ENCODE peak calls at places on chromosomes 11 and 22, in eight cellular contexts. C, V, G, J, P, Y, A and O are unnamed samples. For H3K9me3 and H3K36me3, the result is how much of the 10 kb centered on the place peaks cover.

GRCh38 chr11:2156416-2157182 is 4.4 kb downstream of the INS start:
- DNase-seq in P (peak), Y (peak), V (peak), A (peak), G (peak), J (peak), C (peak), O (no peak)

GRCh38 chr11:112877561-112877960 is 83.7 kb upstream of the NCAM1 start:
- DNase-seq in C (no peak), V (no peak), Y (no peak), J (no peak), G (no peak), P (no peak), A (no peak), O (no peak)

GRCh38 chr11:65606876-65607613 is 7.0 kb downstream of the MAP3K11 start:
- DNase-seq in A (no peak), V (peak), J (peak), P (peak), G (peak), Y (peak), C (peak), O (no peak)

GRCh38 chr11:134542401-134543143 is 130.5 kb upstream of the B3GAT1 start:
- DNase-seq in C (no peak), A (no peak), Y (no peak), J (no peak), G (no peak), V (no peak), P (no peak), O (no peak)

GRCh38 chr11:111327908-111328624 is 29.7 kb downstream of the POU2AF3 start:
- DNase-seq in A (no peak), G (no peak), C (no peak), V (peak), P (no peak), J (no peak), Y (no peak), O (no peak)

GRCh38 chr11:114821626-114822025 is 143.3 kb downstream of the NXPE2 start:
- DNase-seq in A (no peak), J (peak), G (no peak), P (no peak), Y (peak), C (no peak), V (no peak), O (no peak)

GRCh38 chr11:12744831-12745502 is 70.7 kb downstream of the TEAD1 start:
- DNase-seq in A (no peak), J (no peak), V (peak), G (no peak), Y (no peak), C (no peak), P (no peak), O (no peak)

GRCh38 chr11:100855466-100856067 is 168.5 kb downstream of the ARHGAP42 start:
- DNase-seq in A (no peak), G (no peak), V (no peak), Y (peak), P (no peak), C (no peak), J (peak), O (no peak)

GRCh38 chr22:20131593-20131855 is at the start of gene ZDHHC8:
- DNase-seq in J (peak), Y (peak), C (peak), V (peak), G (no peak), P (peak), A (peak), O (peak)

GRCh38 chr11:58285483-58286040 is 17.5 kb upstream of the OR10W1 start:
- DNase-seq in C (no peak), P (no peak), A (no peak), G (no peak), Y (no peak), V (no peak), J (no peak), O (no peak)

GRCh38 chr11:82978422-82979099 is 77.0 kb downstream of the DDIAS start:
- DNase-seq in P (no peak), J (peak), G (no peak), Y (no peak), A (no peak), C (no peak), V (no peak), O (no peak)

GRCh38 chr11:16795146-16795545 is 56.7 kb downstream of the C11orf58 start:
- DNase-seq in C (no peak), G (peak), J (no peak), Y (no peak), A (no peak), P (no peak), V (no peak), O (no peak)

DNA sequence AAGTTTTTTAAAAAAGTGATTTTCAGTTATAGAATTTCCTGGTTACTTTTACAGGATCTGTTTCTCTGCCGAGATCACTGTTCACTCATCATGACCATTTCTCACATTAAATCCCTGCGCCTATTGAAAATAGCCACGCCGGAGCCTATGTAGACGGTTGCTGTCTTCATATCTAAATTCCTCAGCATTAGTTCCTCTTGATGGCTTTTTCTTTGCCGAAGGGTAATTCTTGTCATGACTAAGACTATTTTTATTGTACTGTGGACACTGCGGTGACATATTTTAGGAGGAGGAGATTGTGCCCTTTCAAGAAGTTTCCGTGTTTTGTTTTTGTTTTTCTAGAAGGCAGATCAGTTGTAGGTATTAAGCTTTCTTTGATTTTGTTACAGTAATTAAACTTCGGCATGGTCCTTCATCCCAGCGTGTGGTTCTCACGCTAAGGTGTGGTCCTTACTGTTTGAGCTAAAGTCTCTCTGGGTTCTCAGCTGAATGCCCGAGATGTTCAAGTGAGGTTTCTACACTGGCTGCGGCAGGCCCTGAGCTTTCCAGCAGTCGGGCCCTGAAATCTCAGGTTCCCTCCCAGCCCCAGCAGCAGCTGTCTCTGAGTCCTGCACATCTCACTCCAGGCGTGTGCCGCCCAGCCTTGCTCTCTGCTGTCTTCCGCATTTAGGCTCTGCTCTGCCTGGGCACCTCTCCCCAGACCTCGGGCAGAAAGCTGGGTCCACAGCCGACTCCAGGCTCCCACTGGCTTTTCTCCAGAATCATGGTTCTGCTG is 1110.5 kb downstream of the TBC1D22A start:
- DNase-seq in A (no peak), P (no peak), J (no peak), C (no peak), V (no peak), G (no peak), Y (no peak), O (no peak)
- H3K9me3 ChIP-seq in A (under half), P (under half), J (under half), C (under half), V (under half), G (under half), Y (under half), O (under half)

GRCh38 chr11:4103269-4103668 is 8.7 kb downstream of the RRM1 start:
- DNase-seq in Y (no peak), C (no peak), A (no peak), J (no peak), V (no peak), P (no peak), G (no peak), O (no peak)
- H3K36me3 ChIP-seq in Y (half or more), C (under half), A (under half), J (under half), V (under half), P (under half), G (half or more), O (under half)

GRCh38 chr11:86181379-86181778 is 63.2 kb upstream of the EED start:
- DNase-seq in J (no peak), P (no peak), Y (no peak), C (no peak), G (no peak), A (no peak), V (no peak), O (no peak)

GRCh38 chr11:86180860-86181259 is 63.7 kb upstream of the EED start:
- DNase-seq in P (no peak), G (no peak), C (no peak), V (no peak), A (no peak), J (no peak), Y (no peak), O (no peak)

GRCh38 chr11:86177319-86177718 is 67.2 kb upstream of the EED start:
- DNase-seq in C (no peak), V (no peak), J (no peak), Y (no peak), G (no peak), A (no peak), P (no peak), O (no peak)

GRCh38 chr11:86180415-86180814 is 64.1 kb upstream of the EED start:
- DNase-seq in P (no peak), Y (no peak), J (no peak), G (no peak), A (no peak), C (no peak), V (no peak), O (no peak)

GRCh38 chr11:86179646-86180064 is 64.9 kb upstream of the EED start:
- DNase-seq in A (no peak), C (no peak), Y (no peak), V (no peak), J (no peak), P (no peak), G (no peak), O (no peak)
- H3K27ac ChIP-seq in A (no peak), C (no peak), Y (peak), V (no peak), J (no peak), P (peak), G (no peak), O (no peak)

GRCh38 chr11:106234794-106235193 is 157.3 kb downstream of the AASDHPPT start:
- DNase-seq in J (no peak), P (no peak), A (no peak), V (no peak), C (no peak), Y (no peak), G (no peak), O (no peak)
- H3K9me3 ChIP-seq in J (under half), P (under half), A (under half), V (under half), C (under half), Y (under half), G (under half), O (under half)

DNA sequence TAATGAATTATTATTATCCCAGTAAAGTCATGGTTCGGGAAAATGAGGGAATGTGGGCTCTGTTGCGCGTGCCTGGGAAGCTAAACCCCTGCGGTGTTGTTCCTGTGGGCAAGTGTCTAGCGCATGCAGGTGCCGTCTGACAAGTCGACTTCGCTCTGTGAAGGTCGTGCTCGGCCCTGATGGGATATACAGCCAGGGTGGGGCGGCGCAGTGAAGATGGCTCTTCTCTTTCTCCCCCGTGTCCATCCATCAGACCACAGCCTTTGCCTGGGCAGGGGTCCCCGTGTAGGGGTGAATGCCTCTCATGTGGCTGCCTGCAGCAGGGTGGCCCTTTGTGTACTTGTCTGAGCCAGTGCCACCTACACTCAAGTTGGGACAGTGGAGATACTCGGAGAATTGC is 12.8 kb upstream of the TRMU start:
- DNase-seq in A (no peak), Y (no peak), C (no peak), P (no peak), J (no peak), V (no peak), G (no peak), O (no peak)
- H3K36me3 ChIP-seq in A (under half), Y (half or more), C (under half), P (under half), J (under half), V (under half), G (under half), O (under half)

GRCh38 chr11:72724021-72724561 is 28.1 kb downstream of the ARAP1 start:
- DNase-seq in Y (no peak), V (no peak), A (no peak), P (no peak), J (no peak), C (no peak), G (no peak), O (no peak)
- H3K27ac ChIP-seq in Y (no peak), V (no peak), A (no peak), P (no peak), J (no peak), C (no peak), G (no peak), O (peak)